ENCODE peak calls at places on chromosomes 4 and X, in four cellular contexts. O, H, W and L are unnamed samples.

GRCh38 chr4:152073738-152074137 is 312.9 kb upstream of the GATB start:
- DNase-seq in H (no peak), W (no peak), O (no peak), L (no peak)

GRCh38 chrX:71604796-71605568 is 13.3 kb downstream of the CXCR3 start:
- DNase-seq in O (no peak), H (no peak), W (no peak), L (no peak)

GRCh38 chrX:13088155-13088485 is 43.7 kb upstream of the FAM9C start:
- DNase-seq in O (no peak), H (no peak), W (no peak), L (no peak)

GRCh38 chr4:13088726-13089658 is 395.1 kb downstream of the RAB28 start:
- DNase-seq in W (no peak), H (no peak), O (no peak), L (no peak)

GRCh38 chrX:9464435-9465371 is at the start of gene TBL1X:
- DNase-seq in O (peak; percentile 37), W (peak; percentile 37), H (peak; percentile 88), L (no peak)

GRCh38 chr4:91113130-91113706 is 986.0 kb downstream of the CCSER1 start:
- DNase-seq in O (no peak), H (peak; percentile 4), W (peak; percentile 7), L (peak; percentile 5)

GRCh38 chr4:90318208-90318607 is 191.0 kb downstream of the CCSER1 start:
- DNase-seq in O (no peak), H (no peak), W (no peak), L (no peak)

GRCh38 chr4:41137879-41138278 is 76.5 kb downstream of the APBB2 start:
- DNase-seq in H (no peak), O (no peak), W (no peak), L (no peak)

GRCh38 chrX:45849261-45849660 is 648.6 kb upstream of the DIPK2B start:
- DNase-seq in H (peak; percentile 3), W (peak; percentile 61), O (no peak), L (no peak)

GRCh38 chrX:25015486-25016360 is at the start of gene ARX:
- DNase-seq in H (peak; percentile 92), W (peak; percentile 43), O (peak; percentile 78), L (no peak)

GRCh38 chr4:27692098-27692679 is 831.5 kb downstream of the STIM2 start:
- DNase-seq in W (peak; percentile 28), O (peak; percentile 15), H (no peak), L (no peak)

GRCh38 chrX:129649268-129650182 is 5.2 kb downstream of the APLN start:
- DNase-seq in W (no peak), H (no peak), O (no peak), L (no peak)

GRCh38 chr4:47939456-47939855 is 25.1 kb upstream of the NFXL1 start:
- DNase-seq in W (no peak), H (no peak), O (no peak), L (no peak)

GRCh38 chrX:134255555-134255954 is 18.6 kb downstream of the CCDC160 start:
- DNase-seq in O (no peak), W (no peak), H (no peak), L (no peak)

GRCh38 chr4:43607827-43608461 is 715.4 kb downstream of the GRXCR1 start:
- DNase-seq in O (no peak), H (no peak), W (no peak), L (no peak)

GRCh38 chrX:352582-353314 is 34.0 kb downstream of the PPP2R3B start:
- DNase-seq in W (no peak), O (no peak), H (no peak), L (no peak)

GRCh38 chr4:145299380-145300076 is 119.1 kb upstream of the OTUD4 start:
- DNase-seq in W (peak; percentile 5), O (no peak), H (no peak), L (peak; percentile 89)

GRCh38 chr4:55947912-55948725 is 626 bp upstream of the CEP135 start:
- DNase-seq in H (peak; percentile 28), W (peak; percentile 36), O (no peak), L (peak; percentile 59)

GRCh38 chr4:80454561-80454960 is 119.0 kb downstream of the CFAP299 start:
- DNase-seq in O (no peak), H (no peak), W (no peak), L (no peak)

GRCh38 chr4:115228851-115229250 is 115.4 kb upstream of the NDST4 start:
- DNase-seq in H (no peak), O (no peak), W (no peak), L (no peak)

GRCh38 chrX:29082558-29082957 is 495.3 kb downstream of the IL1RAPL1 start:
- DNase-seq in O (no peak), W (no peak), H (no peak), L (peak; percentile 7)

GRCh38 chr4:82782626-82783025 is 16.0 kb downstream of the SCD5 start:
- DNase-seq in O (no peak), H (no peak), W (no peak), L (no peak)

GRCh38 chrX:20623448-20623847 is 356.7 kb upstream of the RPS6KA3 start:
- DNase-seq in H (no peak), W (no peak), O (no peak), L (no peak)

GRCh38 chr4:56086073-56086521 is 137.4 kb downstream of the CEP135 start:
- DNase-seq in O (peak; percentile 33), H (no peak), W (no peak), L (no peak)

GRCh38 chrX:84469226-84469625 is 33.0 kb downstream of the HDX start:
- DNase-seq in W (no peak), O (no peak), H (no peak), L (no peak)

GRCh38 chrX:149513713-149514427 is 8.8 kb upstream of the IDS start:
- DNase-seq in H (no peak), W (no peak), O (no peak), L (no peak)

GRCh38 chr4:139835006-139835405 is 169.4 kb downstream of the MGST2 start:
- DNase-seq in W (peak; percentile 32), H (no peak), O (no peak), L (no peak)

GRCh38 chr4:57055873-57056272 is 54.3 kb downstream of the IGFBP7 start:
- DNase-seq in O (no peak), H (no peak), W (no peak), L (no peak)

GRCh38 chr4:110088670-110089069 is 109.7 kb downstream of the ELOVL6 start:
- DNase-seq in W (no peak), O (no peak), H (no peak), L (peak; percentile 23)

GRCh38 chr4:742742-743311 is 37.2 kb downstream of the PCGF3 start:
- DNase-seq in O (peak; percentile 85), H (peak; percentile 77), W (peak; percentile 30), L (no peak)

GRCh38 chr4:149741186-149741831 is 74.3 kb downstream of the IQCM start:
- DNase-seq in W (no peak), H (no peak), O (no peak), L (no peak)

GRCh38 chr4:149738156-149738555 is 77.5 kb downstream of the IQCM start:
- DNase-seq in H (no peak), O (no peak), W (no peak), L (no peak)

DNA sequence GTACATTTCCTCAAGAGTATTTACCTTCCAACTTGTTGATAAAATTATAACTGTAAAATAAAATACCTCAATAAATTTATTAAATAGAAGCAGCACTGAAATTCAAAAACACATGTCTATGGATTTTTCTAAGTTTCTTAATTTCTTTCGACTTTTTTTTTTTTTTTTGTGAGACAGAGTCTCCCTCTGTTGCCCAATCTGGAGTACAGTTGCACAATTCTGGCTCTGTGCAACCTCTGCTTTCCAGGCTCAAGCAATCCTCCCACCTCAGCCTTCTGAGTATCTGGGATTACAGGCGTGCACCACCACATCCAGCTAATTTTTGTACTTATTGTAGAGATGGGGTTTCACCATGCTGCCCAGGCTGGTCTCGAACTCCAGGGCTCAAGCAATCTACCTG is 79.8 kb downstream of the IQCM start:
- DNase-seq in W (no peak), O (no peak), H (no peak), L (no peak)
- TF ChIP-seq CBFB in W (no peak), O (no peak), H (no peak), L (no peak)

GRCh38 chr4:6460876-6461275 is 11.5 kb downstream of the PPP2R2C start:
- DNase-seq in H (no peak), O (no peak), W (no peak), L (no peak)

GRCh38 chr4:6463311-6464289 is 8.8 kb downstream of the PPP2R2C start:
- DNase-seq in O (no peak), W (no peak), H (no peak), L (no peak)

GRCh38 chr4:6458528-6458927 is 13.9 kb downstream of the PPP2R2C start:
- DNase-seq in W (no peak), H (no peak), O (no peak), L (no peak)

GRCh38 chr4:6464842-6465588 is 7.4 kb downstream of the PPP2R2C start:
- DNase-seq in O (no peak), H (peak; percentile 62), W (no peak), L (no peak)

DNA sequence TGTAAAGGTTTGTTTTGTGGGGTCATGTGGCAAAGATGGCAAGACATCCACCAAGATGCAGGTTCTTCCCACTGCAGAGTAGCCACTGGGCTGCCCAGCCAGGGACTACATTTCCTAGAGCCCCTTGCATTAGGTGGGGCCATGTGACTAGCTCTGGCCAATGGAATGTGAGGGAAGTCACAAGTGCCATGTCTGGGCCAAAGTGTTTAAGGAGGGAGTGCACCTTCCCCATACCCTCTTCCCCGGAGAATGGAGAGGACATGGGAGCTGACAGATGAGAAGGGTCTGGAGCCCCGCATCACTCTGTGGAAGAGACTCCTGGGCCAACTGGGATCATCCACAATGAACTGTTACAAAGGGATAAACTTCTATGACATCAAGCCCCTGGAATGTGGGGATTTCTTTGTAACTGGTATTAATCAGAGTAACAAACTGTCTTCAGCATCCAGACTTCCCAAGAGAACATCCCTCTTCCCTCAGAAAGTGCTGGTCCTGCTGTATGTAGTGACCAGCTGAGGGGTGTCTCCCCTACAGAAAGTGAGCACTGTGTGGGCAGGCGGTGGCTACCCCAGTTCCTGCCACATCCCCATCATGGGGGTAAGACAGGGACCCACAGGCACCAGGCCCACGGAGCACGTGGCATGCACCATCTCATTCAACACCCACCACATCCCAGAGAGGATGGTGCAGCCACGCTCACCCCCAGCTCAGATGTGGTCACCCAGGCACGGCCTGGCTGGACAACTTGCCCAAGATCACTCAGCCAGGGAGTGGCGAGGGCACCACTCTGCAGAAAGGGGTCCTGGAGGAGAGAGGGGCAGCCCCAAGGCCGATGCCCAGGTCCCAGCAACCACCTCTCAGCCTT is 10.9 kb downstream of the PPP2R2C start:
- DNase-seq in H (no peak), O (no peak), W (no peak), L (no peak)
- TF ChIP-seq CBFB in H (no peak), O (no peak), W (no peak), L (no peak)

GRCh38 chr4:44646151-44646550 is 5.3 kb downstream of the YIPF7 start:
- DNase-seq in H (no peak), W (no peak), O (no peak), L (no peak)

GRCh38 chr4:44652002-44652401 is 577 bp upstream of the YIPF7 start:
- DNase-seq in W (no peak), O (no peak), H (no peak), L (no peak)

GRCh38 chr4:44651425-44651824 is at the start of gene YIPF7:
- DNase-seq in O (no peak), W (no peak), H (no peak), L (no peak)
- TF ChIP-seq CBFB in O (no peak), W (no peak), H (no peak), L (no peak)

DNA sequence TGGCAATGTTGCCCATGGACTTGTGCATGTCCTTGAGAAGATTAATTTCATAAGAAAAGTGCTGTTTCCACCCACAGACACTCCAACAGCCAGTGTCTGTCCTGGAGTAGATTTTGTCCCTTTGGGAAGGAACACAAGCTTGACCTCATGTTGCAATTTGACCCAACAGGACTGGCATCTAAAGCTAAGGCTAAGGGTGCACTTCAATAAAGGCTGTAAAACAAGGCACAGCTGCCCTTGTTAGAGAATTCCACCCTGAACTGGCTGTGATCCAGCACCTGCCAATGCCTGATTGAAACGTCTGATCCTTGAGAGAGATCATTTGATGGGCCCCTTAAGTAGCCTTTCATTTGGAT is 56.3 kb downstream of the CD99L2 start:
- DNase-seq in O (no peak), W (no peak), H (no peak), L (no peak)
- TF ChIP-seq CBFB in O (no peak), W (no peak), H (no peak), L (no peak)